ENCODE peak calls at places on chromosomes 7 and 10, in five cellular contexts. Z is HCT116, V is HepG2, I is SK-N-SH, F is H1. D is an unnamed sample.

GRCh38 chr7:10475940-10476641 is 497.6 kb upstream of the PHF14 start:
- DNase-seq in Z (no peak), V (no peak), I (no peak), F (no peak), D (no peak)

GRCh38 chr7:46058424-46058823 is 137.4 kb upstream of the IGFBP3 start:
- DNase-seq in Z (no peak), V (no peak), I (no peak), F (no peak), D (no peak)

GRCh38 chr10:8800426-8800825 is 745.9 kb downstream of the GATA3 start:
- DNase-seq in Z (no peak), V (no peak), I (peak; percentile 19), F (no peak), D (no peak)

GRCh38 chr7:55569797-55570196 is 2.5 kb downstream of the VOPP1 start:
- DNase-seq in Z (no peak), V (no peak), I (no peak), F (no peak), D (no peak)

GRCh38 chr10:31464552-31464951 is 145.5 kb downstream of the ZEB1 start:
- DNase-seq in Z (no peak), V (no peak), I (no peak), F (no peak), D (no peak)

GRCh38 chr7:141676618-141677017 is 25.3 kb downstream of the DENND11 start:
- DNase-seq in Z (no peak), V (no peak), I (no peak), F (no peak), D (no peak)

GRCh38 chr10:28060031-28060607 is 61.2 kb upstream of the ODAD2 start:
- DNase-seq in Z (no peak), V (no peak), I (no peak), F (no peak), D (no peak)

GRCh38 chr10:80468002-80468401 is 13.9 kb downstream of the TSPAN14 start:
- DNase-seq in Z (no peak), V (no peak), I (peak; percentile 63), F (no peak), D (no peak)

GRCh38 chr7:116653204-116653603 is 18.8 kb upstream of the MET start:
- DNase-seq in Z (peak; percentile 49), V (no peak), I (no peak), F (no peak), D (peak; percentile 3)

GRCh38 chr10:31942892-31943291 is 14.3 kb upstream of the ARHGAP12 start:
- DNase-seq in Z (no peak), V (peak; percentile 87), I (no peak), F (no peak), D (no peak)

GRCh38 chr10:98238391-98238790 is 29.6 kb downstream of the LOXL4 start:
- DNase-seq in Z (no peak), V (no peak), I (no peak), F (no peak), D (no peak)
- TF ChIP-seq JUND in Z (no peak), V (no peak), I (no peak), F (no peak), D (no peak)

GRCh38 chr10:101453791-101454718 is 100.1 kb downstream of the BTRC start:
- DNase-seq in Z (no peak), V (no peak), I (no peak), F (no peak), D (peak; percentile 55)
- TF ChIP-seq JUND in Z (no peak), V (no peak), I (no peak), F (no peak), D (no peak)

GRCh38 chr7:84107259-84107658 is 87.3 kb downstream of the SEMA3A start:
- DNase-seq in Z (no peak), V (no peak), I (no peak), F (no peak), D (no peak)

GRCh38 chr7:84105582-84105981 is 89.0 kb downstream of the SEMA3A start:
- DNase-seq in Z (no peak), V (no peak), I (no peak), F (no peak), D (no peak)

GRCh38 chr7:84104841-84105240 is 89.7 kb downstream of the SEMA3A start:
- DNase-seq in Z (no peak), V (no peak), I (no peak), F (no peak), D (no peak)

GRCh38 chr7:84108119-84108518 is 86.5 kb downstream of the SEMA3A start:
- DNase-seq in Z (no peak), V (no peak), I (no peak), F (no peak), D (no peak)

GRCh38 chr7:84106291-84106690 is 88.3 kb downstream of the SEMA3A start:
- DNase-seq in Z (no peak), V (no peak), I (no peak), F (no peak), D (peak; percentile 47)
- TF ChIP-seq JUND in Z (no peak), V (no peak), I (no peak), F (no peak), D (no peak)

GRCh38 chr10:30330512-30331168 is 18.4 kb downstream of the MTPAP start:
- DNase-seq in Z (no peak), V (no peak), I (no peak), F (no peak), D (no peak)
- TF ChIP-seq JUND in Z (no peak), V (no peak), I (no peak), F (no peak), D (no peak)